ENCODE peak calls at places on chromosomes 4 and X, in nine cellular contexts. C is stimulated activated CD8-positive, alpha-beta memory T cell treated with anti-CD3 and anti-CD28 coated beads, Interleukin-7, amount 100 ng/mL, for 48 hours; W is omental fat pad; R is fibroblast of pulmonary artery; H is epithelial cell of esophagus; N is amniotic epithelial cell; G is NAMALWA; Y is left lung; A is SW480. O is an unnamed sample.
A peak's percentile ranks its signal among the peaks of the same experiment; 100 is the strongest.

GRCh38 chrX:47556045-47556623 is 4.9 kb upstream of the ARAF start:
- DNase-seq in W (peak; percentile 65), R (peak; percentile 94), N (peak; percentile 95), G (peak; percentile 77), H (peak; percentile 93), C (peak; percentile 85), Y (peak; percentile 87), A (peak; percentile 95), O (peak; percentile 97)

GRCh38 chrX:24387724-24388123 is 27.3 kb downstream of the SUPT20HL1 start:
- DNase-seq in A (no peak), G (no peak), C (no peak), H (no peak), W (no peak), R (no peak), N (no peak), Y (no peak), O (no peak)

GRCh38 chr4:140066031-140066930 is 87.7 kb downstream of the MAML3 start:
- DNase-seq in Y (no peak), A (no peak), R (no peak), C (no peak), N (peak; percentile 58), G (no peak), W (no peak), H (no peak), O (no peak)

GRCh38 chr4:173269280-173269679 is 64.9 kb downstream of the HMGB2 start:
- DNase-seq in G (no peak), C (no peak), H (no peak), W (no peak), N (no peak), R (no peak), Y (no peak), A (no peak), O (no peak)

GRCh38 chr4:138249132-138249531 is 7.0 kb upstream of the SLC7A11 start:
- DNase-seq in Y (no peak), H (no peak), A (no peak), G (no peak), R (no peak), C (no peak), W (no peak), N (no peak), O (no peak)

GRCh38 chr4:54330896-54331295 is 101.8 kb downstream of the PDGFRA start:
- DNase-seq in H (no peak), N (no peak), Y (no peak), G (no peak), W (no peak), A (no peak), R (no peak), C (no peak), O (no peak)

GRCh38 chr4:128630881-128631280 is 178.6 kb upstream of the JADE1 start:
- DNase-seq in W (no peak), G (no peak), H (peak; percentile 13), R (peak; percentile 36), N (peak; percentile 27), A (no peak), Y (no peak), C (no peak), O (no peak)

GRCh38 chr4:153787156-153787555 is 1.7 kb downstream of the SFRP2 start:
- DNase-seq in C (no peak), Y (no peak), R (no peak), W (no peak), N (no peak), H (no peak), G (no peak), A (no peak), O (no peak)

GRCh38 chr4:69066945-69067344 is 29.3 kb upstream of the UGT2B7 start:
- DNase-seq in Y (no peak), G (no peak), R (peak; percentile 72), W (no peak), H (peak; percentile 71), N (peak; percentile 80), A (no peak), C (no peak), O (no peak)

GRCh38 chr4:78369691-78370090 is 181.9 kb upstream of the ANXA3 start:
- DNase-seq in C (no peak), N (peak; percentile 13), A (no peak), W (no peak), G (no peak), Y (no peak), H (peak; percentile 67), R (no peak), O (no peak)

GRCh38 chrX:109270580-109271484 is 211.1 kb downstream of the GUCY2F start:
- DNase-seq in N (no peak), H (peak; percentile 94), A (peak; percentile 6), G (peak; percentile 18), C (no peak), R (peak; percentile 57), W (no peak), Y (no peak), O (no peak)

GRCh38 chrX:54842638-54843037 is 35.1 kb downstream of the MAGED2 start:
- DNase-seq in Y (no peak), N (no peak), C (no peak), W (no peak), H (no peak), A (no peak), R (no peak), G (no peak), O (no peak)

GRCh38 chr4:4837316-4837715 is 22.1 kb upstream of the MSX1 start:
- DNase-seq in R (no peak), G (no peak), H (no peak), N (no peak), C (no peak), W (no peak), A (no peak), Y (no peak), O (no peak)

GRCh38 chr4:36189511-36190226 is 54.6 kb downstream of the ARAP2 start:
- DNase-seq in W (no peak), A (no peak), N (no peak), H (no peak), Y (no peak), R (no peak), C (no peak), G (no peak), O (no peak)

GRCh38 chrX:2360731-2361130 is 140.0 kb downstream of the DHRSX start:
- DNase-seq in Y (no peak), H (peak; percentile 36), C (no peak), W (no peak), A (no peak), G (no peak), N (peak; percentile 60), R (peak; percentile 65), O (no peak)

GRCh38 chr4:122540827-122541226 is 80.0 kb downstream of the IL21 start:
- DNase-seq in W (no peak), N (no peak), C (no peak), Y (no peak), A (no peak), R (no peak), G (no peak), H (no peak), O (no peak)

GRCh38 chr4:141417387-141417786 is 196.7 kb downstream of the ZNF330 start:
- DNase-seq in Y (no peak), G (no peak), C (no peak), A (no peak), R (peak; percentile 28), N (peak; percentile 21), W (no peak), H (no peak), O (no peak)

GRCh38 chrX:109840585-109840984 is 107.5 kb upstream of the ACSL4 start:
- DNase-seq in A (peak; percentile 68), N (peak; percentile 97), R (peak; percentile 97), H (peak; percentile 88), Y (no peak), W (no peak), G (no peak), C (no peak), O (no peak)

GRCh38 chrX:20267599-20267923 is 852 bp upstream of the RPS6KA3 start:
- DNase-seq in Y (no peak), H (no peak), R (no peak), N (no peak), W (no peak), G (no peak), A (no peak), C (no peak), O (no peak)

GRCh38 chrX:123525131-123525725 is 207.6 kb downstream of the THOC2 start:
- DNase-seq in C (no peak), H (peak; percentile 15), Y (no peak), W (no peak), N (peak; percentile 1), A (peak; percentile 31), R (no peak), G (no peak), O (no peak)

GRCh38 chrX:41518127-41518840 is 71.1 kb downstream of the NYX start:
- DNase-seq in C (peak; percentile 47), A (no peak), Y (no peak), W (no peak), R (no peak), G (no peak), H (no peak), N (no peak), O (no peak)

GRCh38 chrX:13008189-13008533 is 33.3 kb downstream of the TMSB4X start:
- DNase-seq in Y (no peak), A (no peak), W (no peak), G (peak; percentile 24), C (no peak), H (no peak), N (no peak), R (no peak), O (no peak)

GRCh38 chrX:43677993-43678392 is 21.9 kb downstream of the MAOA start:
- DNase-seq in A (no peak), C (no peak), G (no peak), R (no peak), N (no peak), Y (no peak), W (no peak), H (no peak), O (no peak)

GRCh38 chr4:124526760-124527159 is 185.8 kb downstream of the ANKRD50 start:
- DNase-seq in N (no peak), H (no peak), G (no peak), C (no peak), W (no peak), R (no peak), A (no peak), Y (no peak), O (no peak)

GRCh38 chr4:22471999-22472434 is 43.8 kb downstream of the ADGRA3 start:
- DNase-seq in C (no peak), N (no peak), Y (no peak), A (no peak), W (no peak), R (peak; percentile 13), H (peak; percentile 94), G (no peak), O (no peak)

GRCh38 chrX:47170861-47171692 is 22.6 kb upstream of the UBA1 start:
- DNase-seq in G (no peak), W (no peak), R (no peak), Y (no peak), C (no peak), A (no peak), N (no peak), H (no peak), O (peak; percentile 92)

GRCh38 chrX:28847423-28847822 is 260.2 kb downstream of the IL1RAPL1 start:
- DNase-seq in W (no peak), R (peak; percentile 55), H (peak; percentile 18), C (no peak), A (peak; percentile 1), Y (no peak), N (peak; percentile 86), G (no peak), O (no peak)

GRCh38 chr4:46506876-46507275 is 116.9 kb upstream of the GABRA2 start:
- DNase-seq in C (no peak), G (no peak), A (peak; percentile 48), R (peak; percentile 17), N (peak; percentile 50), H (peak; percentile 0), Y (no peak), W (no peak), O (no peak)

GRCh38 chrX:856901-857300 is 226.3 kb downstream of the SHOX start:
- DNase-seq in N (no peak), G (no peak), H (no peak), R (no peak), A (no peak), Y (no peak), W (no peak), C (no peak), O (no peak)

GRCh38 chr4:40264497-40264896 is 67.7 kb downstream of the RHOH start:
- DNase-seq in R (peak; percentile 82), C (no peak), W (no peak), A (no peak), G (no peak), Y (no peak), H (peak; percentile 87), N (peak; percentile 92), O (no peak)

GRCh38 chr4:76704133-76704881 is 193.6 kb downstream of the SOWAHB start:
- DNase-seq in C (no peak), W (no peak), Y (no peak), H (peak; percentile 76), A (peak; percentile 58), R (peak; percentile 71), N (no peak), G (no peak), O (no peak)

O was measured in vagina.